ENCODE peak calls at places on chromosomes 1 and 21, in six cellular contexts. R is activated CD8-positive, alpha-beta memory T cell treated with anti-CD3 and anti-CD28 coated beads for 48 hours; N is naive thymus-derived CD8-positive, alpha-beta T cell; Z is Peyer's patch; Y is anterior cingulate cortex; M is kidney tubule cell. F is an unnamed sample.

GRCh38 chr1:17250601-17251000 is 1.7 kb downstream of the PADI3 start:
- DNase-seq in Y (no peak), N (no peak), M (peak; percentile 92), Z (no peak), R (no peak), F (no peak)

GRCh38 chr1:211490821-211491415 is 1.0 kb downstream of the RD3 start:
- DNase-seq in R (no peak), Z (no peak), N (no peak), Y (no peak), M (no peak), F (no peak)

GRCh38 chr1:24911651-24912144 is 18.4 kb downstream of the RUNX3 start:
- DNase-seq in M (no peak), N (no peak), Z (no peak), Y (no peak), R (no peak), F (no peak)

GRCh38 chr1:221696045-221696444 is 45.8 kb downstream of the DUSP10 start:
- DNase-seq in Y (no peak), R (no peak), M (peak; percentile 61), N (no peak), Z (no peak), F (no peak)

GRCh38 chr1:57270926-57271698 is 152.7 kb downstream of the DAB1 start:
- DNase-seq in R (no peak), Z (no peak), M (no peak), Y (no peak), N (no peak), F (no peak)

GRCh38 chr1:40630488-40631223 is 34.8 kb downstream of the RIMS3 start:
- DNase-seq in R (no peak), Z (no peak), M (peak; percentile 32), N (peak; percentile 8), Y (no peak), F (peak; percentile 29)

GRCh38 chr1:109944541-109944940 is 33.9 kb downstream of the CSF1 start:
- DNase-seq in M (peak; percentile 28), Y (no peak), Z (no peak), R (no peak), N (no peak), F (peak; percentile 6)

GRCh38 chr1:88519156-88519555 is 164.9 kb upstream of the PKN2 start:
- DNase-seq in M (peak; percentile 23), N (no peak), Z (no peak), Y (no peak), R (no peak), F (no peak)

GRCh38 chr1:169102567-169102966 is 3.9 kb upstream of the ATP1B1 start:
- DNase-seq in Y (no peak), N (no peak), Z (no peak), R (no peak), M (peak; percentile 83), F (no peak)

GRCh38 chr1:32984090-32984828 is 19.6 kb upstream of the RNF19B start:
- DNase-seq in Y (no peak), Z (no peak), N (no peak), M (no peak), R (no peak), F (peak; percentile 22)

GRCh38 chr1:6587261-6588005 is 7.6 kb downstream of the ZBTB48 start:
- DNase-seq in R (no peak), M (peak; percentile 38), N (no peak), Y (peak; percentile 12), Z (no peak), F (peak; percentile 21)

GRCh38 chr1:53763461-53763860 is 24.5 kb upstream of the GLIS1 start:
- DNase-seq in Y (no peak), M (no peak), N (no peak), R (no peak), Z (no peak), F (no peak)

GRCh38 chr1:118101445-118101844 is 83.6 kb downstream of the SPAG17 start:
- DNase-seq in Z (no peak), R (no peak), Y (no peak), N (no peak), M (peak; percentile 28), F (no peak)

GRCh38 chr1:117610036-117610435 is 4.2 kb downstream of the TENT5C start:
- DNase-seq in R (no peak), Y (no peak), M (no peak), N (no peak), Z (no peak), F (no peak)

GRCh38 chr1:207335695-207336363 is 14.4 kb downstream of the CD55 start:
- DNase-seq in R (no peak), N (peak; percentile 29), Y (no peak), Z (peak; percentile 27), M (peak; percentile 12), F (no peak)

GRCh38 chr1:198024782-198025181 is 107.6 kb downstream of the LHX9 start:
- DNase-seq in Z (no peak), N (no peak), R (no peak), Y (no peak), M (peak; percentile 54), F (no peak)

GRCh38 chr1:59417406-59417805 is 120.5 kb downstream of the FGGY start:
- DNase-seq in M (no peak), N (no peak), Z (no peak), Y (no peak), R (no peak), F (no peak)

GRCh38 chr1:58592521-58593134 is 15.6 kb upstream of the TACSTD2 start:
- DNase-seq in Z (no peak), Y (no peak), N (no peak), M (peak; percentile 95), R (no peak), F (no peak)

GRCh38 chr1:172948457-172948856 is 102.3 kb downstream of the TNFSF18 start:
- DNase-seq in N (no peak), R (no peak), Y (no peak), M (peak; percentile 90), Z (no peak), F (no peak)

GRCh38 chr1:37325010-37325409 is 149.4 kb upstream of the ZC3H12A start:
- DNase-seq in N (no peak), Z (no peak), R (no peak), Y (no peak), M (no peak), F (no peak)

GRCh38 chr1:59972216-59972924 is 45.8 kb upstream of the CYP2J2 start:
- DNase-seq in R (no peak), M (no peak), N (no peak), Z (no peak), Y (no peak), F (no peak)

GRCh38 chr21:44370771-44371410 is 17.5 kb downstream of the TRPM2 start:
- DNase-seq in Y (no peak), M (no peak), N (no peak), R (no peak), Z (no peak), F (no peak)

GRCh38 chr1:21262282-21263051 is 27.8 kb downstream of the ECE1 start:
- DNase-seq in R (no peak), Y (no peak), Z (no peak), M (peak; percentile 82), N (no peak), F (no peak)

GRCh38 chr1:200512191-200512590 is 102.4 kb upstream of the ZNF281 start:
- DNase-seq in N (no peak), Z (no peak), M (peak; percentile 91), Y (no peak), R (no peak), F (no peak)

GRCh38 chr1:89938171-89939055 is 56.5 kb upstream of the ZNF326 start:
- DNase-seq in Z (no peak), N (no peak), R (no peak), M (peak; percentile 63), Y (no peak), F (no peak)

GRCh38 chr1:232045571-232045970 is 419.0 kb downstream of the DISC1 start:
- DNase-seq in Y (no peak), N (no peak), M (no peak), Z (no peak), R (no peak), F (no peak)

GRCh38 chr1:92362970-92363369 is 64.1 kb downstream of the RPAP2 start:
- DNase-seq in Y (no peak), Z (no peak), M (no peak), R (no peak), N (no peak), F (no peak)

GRCh38 chr21:39386194-39386593 is 37.3 kb upstream of the HMGN1 start:
- DNase-seq in N (peak; percentile 19), Z (no peak), Y (peak; percentile 28), R (no peak), M (peak; percentile 20), F (no peak)

GRCh38 chr1:156468693-156469345 is 31.8 kb downstream of the MEF2D start:
- DNase-seq in N (no peak), M (no peak), Y (no peak), Z (no peak), R (no peak), F (no peak)

GRCh38 chr1:67359592-67359991 is 51.9 kb downstream of the IL12RB2 start:
- DNase-seq in M (no peak), Y (no peak), Z (no peak), R (no peak), N (no peak), F (no peak)

GRCh38 chr1:119968068-119968492 is 71.8 kb upstream of the ADAM30 start:
- DNase-seq in N (peak; percentile 62), R (peak; percentile 64), Z (peak; percentile 78), Y (no peak), M (peak; percentile 86), F (peak; percentile 59)

GRCh38 chr1:56404561-56405030 is 174.8 kb downstream of the PLPP3 start:
- DNase-seq in R (no peak), N (no peak), Y (no peak), M (no peak), Z (no peak), F (no peak)

GRCh38 chr1:42886046-42886739 is 39.8 kb downstream of the ZNF691 start:
- DNase-seq in Z (no peak), R (no peak), Y (no peak), M (no peak), N (no peak), F (no peak)

GRCh38 chr1:2368053-2368744 is 23.2 kb downstream of the MORN1 start:
- DNase-seq in R (no peak), M (no peak), Y (no peak), N (no peak), Z (no peak), F (no peak)